ENCODE peak calls at places on chromosome 1, in nine cellular contexts. D is AG04450, K is HFF-Myc, A is mesothelial cell of epicardium, W is esophagus muscularis mucosa, Q is RWPE1, P is PC-3, B is astrocyte of the cerebellum, Y is cardiac fibroblast. F is an unnamed sample.

GRCh38 chr1:228982637-228983036 is 247.4 kb downstream of the RHOU start:
- DNase-seq in D (no peak), K (no peak), A (no peak), W (no peak), Q (no peak), P (no peak), B (no peak), Y (no peak), F (no peak)

GRCh38 chr1:243490748-243491686 is 235.2 kb downstream of the SDCCAG8 start:
- DNase-seq in D (peak), K (no peak), A (no peak), W (no peak), Q (no peak), P (no peak), B (peak), Y (no peak), F (no peak)

GRCh38 chr1:246907472-246907871 is 24.3 kb downstream of the AHCTF1 start:
- DNase-seq in D (peak), K (no peak), A (no peak), W (no peak), Q (no peak), P (peak), B (peak), Y (peak), F (no peak)

GRCh38 chr1:19786988-19787423 is 12.7 kb downstream of the TMCO4 start:
- DNase-seq in D (no peak), K (no peak), A (peak), W (no peak), Q (peak), P (peak), B (no peak), Y (no peak), F (no peak)

GRCh38 chr1:7279753-7280150 is 491.3 kb upstream of the VAMP3 start:
- DNase-seq in D (no peak), K (no peak), A (peak), W (no peak), Q (no peak), P (no peak), B (no peak), Y (no peak), F (peak)

GRCh38 chr1:78601068-78601467 is 19.2 kb upstream of the IFI44L start:
- DNase-seq in D (no peak), K (no peak), A (no peak), W (no peak), Q (no peak), P (no peak), B (no peak), Y (no peak), F (no peak)

GRCh38 chr1:235017719-235018118 is 110.9 kb downstream of the TOMM20 start:
- DNase-seq in D (no peak), K (no peak), A (no peak), W (no peak), Q (no peak), P (peak), B (no peak), Y (no peak), F (no peak)

GRCh38 chr1:243845888-243846287 is 4.2 kb downstream of the AKT3 start:
- DNase-seq in D (no peak), K (no peak), A (no peak), W (no peak), Q (no peak), P (no peak), B (no peak), Y (no peak), F (no peak)

GRCh38 chr1:22884806-22885559 is 87.7 kb downstream of the LACTBL1 start:
- DNase-seq in D (no peak), K (no peak), A (no peak), W (no peak), Q (no peak), P (no peak), B (no peak), Y (no peak), F (no peak)

GRCh38 chr1:91700332-91700731 is 185.6 kb downstream of the TGFBR3 start:
- DNase-seq in D (no peak), K (no peak), A (no peak), W (no peak), Q (no peak), P (no peak), B (no peak), Y (peak), F (no peak)
- TF ChIP-seq CTCF in D (peak), K (peak), A (no peak), W (no peak), Q (no peak), P (peak), B (no peak), Y (peak), F (peak)

DNA sequence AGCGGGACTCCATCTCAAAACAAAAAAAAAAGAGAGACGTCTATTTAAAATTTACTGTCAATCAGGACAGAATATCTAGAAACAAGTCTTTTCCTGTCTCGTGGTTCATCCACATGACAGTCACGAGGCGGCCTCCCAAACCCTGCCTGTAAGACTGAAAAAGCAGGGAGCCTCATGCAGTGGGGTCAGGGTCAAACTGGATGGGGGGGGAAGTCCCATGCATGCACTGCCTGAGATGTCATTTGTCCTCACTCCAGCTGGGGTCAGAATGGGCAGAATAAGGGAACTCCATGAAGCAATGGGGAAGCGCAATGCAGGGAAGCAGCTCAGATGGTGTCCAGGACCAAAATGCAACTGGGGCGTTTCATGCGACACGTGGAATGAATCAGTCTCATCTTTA is 85.5 kb downstream of the PIK3CD start:
- DNase-seq in D (no peak), K (no peak), A (no peak), W (no peak), Q (no peak), P (no peak), B (no peak), Y (no peak), F (no peak)
- TF ChIP-seq CTCF in D (no peak), K (no peak), A (no peak), W (no peak), Q (no peak), P (no peak), B (no peak), Y (no peak), F (no peak)

DNA sequence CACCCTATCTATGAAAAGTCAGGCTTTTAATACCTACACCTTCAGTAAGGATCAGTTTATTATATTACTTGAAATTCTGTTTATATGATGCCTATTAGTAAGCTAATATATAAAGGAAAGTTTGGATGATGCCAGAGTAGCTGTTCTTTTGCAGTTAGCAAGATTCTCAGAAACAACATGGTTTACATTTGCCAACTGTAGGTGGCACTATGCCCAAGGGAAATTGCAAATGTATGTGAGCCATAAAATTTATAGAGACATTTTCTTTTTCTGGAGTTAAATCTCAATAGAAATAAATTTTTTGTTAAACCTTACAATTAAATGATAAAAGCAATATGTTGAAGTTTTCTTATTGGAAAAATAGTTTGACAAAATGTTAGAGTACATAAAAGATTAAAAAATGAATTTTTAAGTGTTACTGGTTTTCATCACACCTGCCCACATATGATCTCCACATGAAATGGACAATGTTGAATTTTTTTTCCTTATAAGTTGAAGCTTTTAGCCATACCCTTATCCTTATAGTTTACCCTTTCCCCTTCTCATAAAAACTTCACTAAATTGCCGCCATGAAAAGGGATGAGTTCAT is 32.1 kb upstream of the EPHX4 start:
- DNase-seq in D (peak), K (peak), A (no peak), W (no peak), Q (peak), P (peak), B (peak), Y (peak), F (no peak)
- TF ChIP-seq CTCF in D (peak), K (peak), A (peak), W (peak), Q (peak), P (peak), B (peak), Y (peak), F (peak)

GRCh38 chr1:111204211-111204883 is 3.9 kb upstream of the DENND2D start:
- DNase-seq in D (no peak), K (no peak), A (no peak), W (no peak), Q (peak), P (no peak), B (no peak), Y (no peak), F (peak)
- TF ChIP-seq CTCF in D (no peak), K (no peak), A (no peak), W (no peak), Q (no peak), P (no peak), B (no peak), Y (no peak), F (no peak)

GRCh38 chr1:56972971-56973370 is 7.2 kb upstream of the C8B start:
- DNase-seq in D (no peak), K (no peak), A (no peak), W (peak), Q (no peak), P (no peak), B (no peak), Y (no peak), F (no peak)

GRCh38 chr1:56973898-56974752 is 8.3 kb upstream of the C8B start:
- DNase-seq in D (no peak), K (no peak), A (no peak), W (no peak), Q (no peak), P (no peak), B (no peak), Y (no peak), F (no peak)

GRCh38 chr1:56975446-56975845 is 9.6 kb upstream of the C8B start:
- DNase-seq in D (no peak), K (no peak), A (no peak), W (no peak), Q (no peak), P (no peak), B (no peak), Y (no peak), F (no peak)

GRCh38 chr1:56978819-56979218 is 13.0 kb upstream of the C8B start:
- DNase-seq in D (no peak), K (no peak), A (no peak), W (no peak), Q (no peak), P (no peak), B (no peak), Y (no peak), F (no peak)

DNA sequence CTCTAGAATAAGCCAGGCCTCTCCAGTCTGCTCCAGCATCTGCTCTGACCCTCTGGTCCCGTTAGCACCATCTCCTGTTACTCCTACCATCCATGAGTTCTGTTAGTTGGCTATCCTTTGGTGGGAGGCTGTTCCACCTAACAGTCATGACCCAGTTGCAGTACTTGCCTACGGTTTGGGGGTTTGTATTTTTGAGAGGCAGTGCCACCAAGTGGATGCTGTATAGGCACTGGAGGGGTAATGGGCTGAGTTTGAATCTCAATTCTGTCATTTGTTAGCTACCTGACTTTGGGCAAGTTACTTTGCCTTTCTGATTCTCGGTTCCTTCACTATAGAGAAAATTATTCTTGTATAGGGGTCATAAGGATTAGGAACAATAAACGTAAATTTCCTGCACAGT is 12.1 kb upstream of the C8B start:
- DNase-seq in D (no peak), K (no peak), A (no peak), W (no peak), Q (no peak), P (no peak), B (no peak), Y (no peak), F (no peak)
- TF ChIP-seq CTCF in D (no peak), K (no peak), A (no peak), W (no peak), Q (no peak), P (no peak), B (no peak), Y (no peak), F (no peak)

DNA sequence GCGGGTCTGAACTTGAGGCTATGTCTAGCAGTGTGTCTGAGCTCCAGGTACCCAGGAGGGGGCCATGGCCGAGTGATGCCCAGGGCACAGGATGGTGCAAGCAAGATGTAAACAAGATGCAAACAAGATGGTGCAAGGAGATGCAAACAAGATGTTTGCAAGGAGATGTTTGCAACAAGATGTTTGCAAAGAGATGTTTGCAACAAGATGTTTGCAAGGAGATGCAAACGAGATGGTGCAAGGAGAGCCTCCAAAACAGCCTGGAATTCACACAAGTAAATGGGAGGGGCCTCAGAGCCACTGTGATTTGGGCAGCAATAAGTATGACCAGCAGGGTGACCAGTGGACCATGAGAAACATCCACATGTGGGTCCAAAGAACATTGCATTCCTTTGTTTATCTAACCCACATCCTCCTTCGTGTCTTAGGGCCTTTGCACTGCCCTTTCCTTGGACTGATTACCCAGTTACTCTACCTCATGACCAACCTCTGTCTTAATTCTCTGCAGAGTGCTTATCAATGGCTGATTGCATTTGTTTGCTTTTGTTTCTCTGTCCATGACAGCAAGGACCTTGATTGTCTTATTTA is 162.9 kb downstream of the PLPP3 start:
- DNase-seq in D (no peak), K (no peak), A (no peak), W (no peak), Q (no peak), P (peak), B (no peak), Y (peak), F (no peak)
- TF ChIP-seq CTCF in D (no peak), K (no peak), A (no peak), W (no peak), Q (no peak), P (no peak), B (no peak), Y (no peak), F (no peak)

GRCh38 chr1:34066921-34067603 is 98.0 kb downstream of the CSMD2 start:
- DNase-seq in D (peak), K (peak), A (no peak), W (no peak), Q (no peak), P (no peak), B (peak), Y (no peak), F (no peak)
- TF ChIP-seq CTCF in D (no peak), K (no peak), A (no peak), W (no peak), Q (no peak), P (no peak), B (no peak), Y (no peak), F (no peak)